ENCODE peak calls at places on chromosomes 16 and 17, in nine cellular contexts. S is heart right ventricle, K is RPMI7951, X is uterus, D is Peyer's patch, G is T-helper 9 cell, N is nucleus accumbens, Z is EL, F is cardiac fibroblast. M is an unnamed sample.

GRCh38 chr16:81956213-81956948 is 54.9 kb downstream of the SDR42E1 start:
- DNase-seq in S (no peak), D (no peak), Z (peak; percentile 12), X (no peak), G (no peak), K (peak; percentile 40), N (no peak), F (no peak), M (no peak)

GRCh38 chr17:43713494-43714162 is 45.0 kb downstream of the SOST start:
- DNase-seq in G (no peak), Z (peak; percentile 47), K (no peak), S (peak; percentile 45), N (no peak), D (no peak), X (no peak), F (peak; percentile 31), M (peak; percentile 85)

GRCh38 chr17:2371183-2372130 is 29.4 kb downstream of the MNT start:
- DNase-seq in N (no peak), K (no peak), G (no peak), S (no peak), F (no peak), D (no peak), Z (no peak), X (no peak), M (no peak)

GRCh38 chr16:82023206-82023605 is 11.8 kb upstream of the HSD17B2 start:
- DNase-seq in S (no peak), X (no peak), G (no peak), Z (no peak), F (no peak), K (no peak), D (no peak), N (no peak), M (no peak)

GRCh38 chr16:56302506-56302905 is 111.2 kb downstream of the GNAO1 start:
- DNase-seq in Z (no peak), G (no peak), K (no peak), S (no peak), F (no peak), D (no peak), N (no peak), X (no peak), M (no peak)

GRCh38 chr17:40063034-40063765 is 435 bp downstream of the THRA start:
- DNase-seq in K (peak; percentile 19), S (no peak), G (peak; percentile 23), N (peak; percentile 72), Z (no peak), F (peak; percentile 33), D (peak; percentile 67), X (peak; percentile 65), M (peak; percentile 92)

GRCh38 chr16:85173077-85173980 is 61.1 kb upstream of the CIBAR2 start:
- DNase-seq in G (no peak), N (no peak), X (no peak), K (peak; percentile 65), S (no peak), D (no peak), F (peak; percentile 84), Z (peak; percentile 88), M (peak; percentile 72)

GRCh38 chr17:79023886-79024771 is at the start of gene C1QTNF1:
- DNase-seq in K (peak; percentile 64), S (peak; percentile 72), X (peak; percentile 62), G (peak; percentile 25), D (peak; percentile 70), N (no peak), F (peak; percentile 88), Z (peak; percentile 50), M (peak; percentile 96)

GRCh38 chr16:89363621-89364393 is 126.6 kb downstream of the ANKRD11 start:
- DNase-seq in D (peak; percentile 72), F (peak; percentile 74), N (no peak), X (no peak), K (peak; percentile 84), Z (peak; percentile 82), S (no peak), G (peak; percentile 36), M (no peak)

GRCh38 chr16:2513405-2514332 is at the start of gene ATP6V0C:
- DNase-seq in S (peak; percentile 91), D (peak; percentile 98), N (peak; percentile 96), K (peak; percentile 81), X (peak; percentile 90), G (peak; percentile 87), F (peak; percentile 91), Z (peak; percentile 87), M (peak; percentile 99)

M was measured in H7.